ENCODE peak calls at places on chromosome 3, in ten cellular contexts. One of them, this sample, is unnamed.

GRCh38 chr3:137669519-137670060 is 94.5 kb upstream of the SOX14 start:
- DNase-seq in amniotic epithelial cell: no peak
- DNase-seq in germinal center: no peak
- DNase-seq in stimulated activated CD4-positive, alpha-beta T cell treated with anti-CD3 and anti-CD28 coated beads, Interleukin-2, amount 100 ng/mL, for 4 hours: no peak
- DNase-seq in naive thymus-derived CD4-positive, alpha-beta T cell: no peak
- DNase-seq in AG20443: no peak
- DNase-seq in pancreas: no peak
- DNase-seq in neural progenitor cell: no peak
- DNase-seq in activated T-cell treated with anti-CD3 and anti-CD28 coated beads, Interleukin-2, amount 50 U/mL, for 4 hours: no peak
- DNase-seq in AG04449: no peak
- DNase-seq in this sample: no peak

GRCh38 chr3:188085596-188086560 is 68.1 kb upstream of the LPP start:
- DNase-seq in amniotic epithelial cell: no peak
- DNase-seq in AG20443: no peak
- DNase-seq in germinal center: no peak
- DNase-seq in activated T-cell treated with anti-CD3 and anti-CD28 coated beads, Interleukin-2, amount 50 U/mL, for 4 hours: no peak
- DNase-seq in naive thymus-derived CD4-positive, alpha-beta T cell: no peak
- DNase-seq in pancreas: no peak
- DNase-seq in AG04449: no peak
- DNase-seq in neural progenitor cell: no peak
- DNase-seq in stimulated activated CD4-positive, alpha-beta T cell treated with anti-CD3 and anti-CD28 coated beads, Interleukin-2, amount 100 ng/mL, for 4 hours: no peak
- DNase-seq in this sample: no peak

GRCh38 chr3:194396897-194397756 is 1.9 kb downstream of the GP5 start:
- DNase-seq in pancreas: no peak
- DNase-seq in AG04449: no peak
- DNase-seq in stimulated activated CD4-positive, alpha-beta T cell treated with anti-CD3 and anti-CD28 coated beads, Interleukin-2, amount 100 ng/mL, for 4 hours: no peak
- DNase-seq in AG20443: no peak
- DNase-seq in activated T-cell treated with anti-CD3 and anti-CD28 coated beads, Interleukin-2, amount 50 U/mL, for 4 hours: peak
- DNase-seq in naive thymus-derived CD4-positive, alpha-beta T cell: peak
- DNase-seq in germinal center: peak
- DNase-seq in amniotic epithelial cell: peak
- DNase-seq in neural progenitor cell: no peak
- DNase-seq in this sample: peak

GRCh38 chr3:161644871-161645636 is 148.4 kb downstream of the OTOL1 start:
- DNase-seq in naive thymus-derived CD4-positive, alpha-beta T cell: no peak
- DNase-seq in pancreas: no peak
- DNase-seq in AG20443: no peak
- DNase-seq in AG04449: no peak
- DNase-seq in amniotic epithelial cell: no peak
- DNase-seq in stimulated activated CD4-positive, alpha-beta T cell treated with anti-CD3 and anti-CD28 coated beads, Interleukin-2, amount 100 ng/mL, for 4 hours: no peak
- DNase-seq in neural progenitor cell: no peak
- DNase-seq in germinal center: no peak
- DNase-seq in activated T-cell treated with anti-CD3 and anti-CD28 coated beads, Interleukin-2, amount 50 U/mL, for 4 hours: no peak
- DNase-seq in this sample: no peak

GRCh38 chr3:134249442-134249841 is 1.2 kb downstream of the RYK start:
- DNase-seq in naive thymus-derived CD4-positive, alpha-beta T cell: no peak
- DNase-seq in activated T-cell treated with anti-CD3 and anti-CD28 coated beads, Interleukin-2, amount 50 U/mL, for 4 hours: no peak
- DNase-seq in pancreas: no peak
- DNase-seq in AG20443: no peak
- DNase-seq in stimulated activated CD4-positive, alpha-beta T cell treated with anti-CD3 and anti-CD28 coated beads, Interleukin-2, amount 100 ng/mL, for 4 hours: no peak
- DNase-seq in neural progenitor cell: no peak
- DNase-seq in amniotic epithelial cell: no peak
- DNase-seq in germinal center: no peak
- DNase-seq in AG04449: no peak
- DNase-seq in this sample: no peak

GRCh38 chr3:127112796-127113570 is 79.9 kb upstream of the PRR23E start:
- DNase-seq in naive thymus-derived CD4-positive, alpha-beta T cell: no peak
- DNase-seq in stimulated activated CD4-positive, alpha-beta T cell treated with anti-CD3 and anti-CD28 coated beads, Interleukin-2, amount 100 ng/mL, for 4 hours: no peak
- DNase-seq in AG04449: no peak
- DNase-seq in activated T-cell treated with anti-CD3 and anti-CD28 coated beads, Interleukin-2, amount 50 U/mL, for 4 hours: no peak
- DNase-seq in neural progenitor cell: no peak
- DNase-seq in amniotic epithelial cell: no peak
- DNase-seq in pancreas: no peak
- DNase-seq in AG20443: no peak
- DNase-seq in germinal center: no peak
- DNase-seq in this sample: no peak

GRCh38 chr3:177521305-177521704 is 324.0 kb upstream of the TBL1XR1 start:
- DNase-seq in pancreas: peak
- DNase-seq in neural progenitor cell: peak
- DNase-seq in AG04449: no peak
- DNase-seq in naive thymus-derived CD4-positive, alpha-beta T cell: no peak
- DNase-seq in amniotic epithelial cell: no peak
- DNase-seq in activated T-cell treated with anti-CD3 and anti-CD28 coated beads, Interleukin-2, amount 50 U/mL, for 4 hours: no peak
- DNase-seq in germinal center: no peak
- DNase-seq in stimulated activated CD4-positive, alpha-beta T cell treated with anti-CD3 and anti-CD28 coated beads, Interleukin-2, amount 100 ng/mL, for 4 hours: no peak
- DNase-seq in AG20443: no peak
- DNase-seq in this sample: peak

GRCh38 chr3:129418041-129418973 is 10.1 kb downstream of the EFCAB12 start:
- DNase-seq in naive thymus-derived CD4-positive, alpha-beta T cell: no peak
- DNase-seq in AG04449: no peak
- DNase-seq in neural progenitor cell: no peak
- DNase-seq in amniotic epithelial cell: no peak
- DNase-seq in germinal center: no peak
- DNase-seq in pancreas: no peak
- DNase-seq in AG20443: no peak
- DNase-seq in activated T-cell treated with anti-CD3 and anti-CD28 coated beads, Interleukin-2, amount 50 U/mL, for 4 hours: no peak
- DNase-seq in stimulated activated CD4-positive, alpha-beta T cell treated with anti-CD3 and anti-CD28 coated beads, Interleukin-2, amount 100 ng/mL, for 4 hours: no peak
- DNase-seq in this sample: no peak

GRCh38 chr3:182478369-182478768 is 314.9 kb upstream of the ATP11B start:
- DNase-seq in stimulated activated CD4-positive, alpha-beta T cell treated with anti-CD3 and anti-CD28 coated beads, Interleukin-2, amount 100 ng/mL, for 4 hours: no peak
- DNase-seq in neural progenitor cell: no peak
- DNase-seq in pancreas: no peak
- DNase-seq in AG20443: no peak
- DNase-seq in naive thymus-derived CD4-positive, alpha-beta T cell: no peak
- DNase-seq in AG04449: no peak
- DNase-seq in germinal center: no peak
- DNase-seq in amniotic epithelial cell: no peak
- DNase-seq in activated T-cell treated with anti-CD3 and anti-CD28 coated beads, Interleukin-2, amount 50 U/mL, for 4 hours: no peak
- DNase-seq in this sample: no peak

GRCh38 chr3:45509038-45509767 is 85.3 kb upstream of the LIMD1 start:
- DNase-seq in stimulated activated CD4-positive, alpha-beta T cell treated with anti-CD3 and anti-CD28 coated beads, Interleukin-2, amount 100 ng/mL, for 4 hours: peak
- DNase-seq in activated T-cell treated with anti-CD3 and anti-CD28 coated beads, Interleukin-2, amount 50 U/mL, for 4 hours: no peak
- DNase-seq in naive thymus-derived CD4-positive, alpha-beta T cell: no peak
- DNase-seq in neural progenitor cell: no peak
- DNase-seq in AG20443: peak
- DNase-seq in pancreas: no peak
- DNase-seq in germinal center: no peak
- DNase-seq in AG04449: peak
- DNase-seq in amniotic epithelial cell: peak
- DNase-seq in this sample: no peak

GRCh38 chr3:169822983-169823382 is 10.3 kb upstream of the LRRC34 start:
- DNase-seq in naive thymus-derived CD4-positive, alpha-beta T cell: no peak
- DNase-seq in activated T-cell treated with anti-CD3 and anti-CD28 coated beads, Interleukin-2, amount 50 U/mL, for 4 hours: no peak
- DNase-seq in neural progenitor cell: no peak
- DNase-seq in germinal center: no peak
- DNase-seq in pancreas: no peak
- DNase-seq in AG04449: no peak
- DNase-seq in stimulated activated CD4-positive, alpha-beta T cell treated with anti-CD3 and anti-CD28 coated beads, Interleukin-2, amount 100 ng/mL, for 4 hours: no peak
- DNase-seq in AG20443: no peak
- DNase-seq in amniotic epithelial cell: no peak
- DNase-seq in this sample: no peak

GRCh38 chr3:65138531-65138930 is 450.7 kb upstream of the ADAMTS9 start:
- DNase-seq in AG20443: no peak
- DNase-seq in AG04449: no peak
- DNase-seq in germinal center: no peak
- DNase-seq in naive thymus-derived CD4-positive, alpha-beta T cell: no peak
- DNase-seq in activated T-cell treated with anti-CD3 and anti-CD28 coated beads, Interleukin-2, amount 50 U/mL, for 4 hours: no peak
- DNase-seq in neural progenitor cell: no peak
- DNase-seq in pancreas: no peak
- DNase-seq in amniotic epithelial cell: no peak
- DNase-seq in stimulated activated CD4-positive, alpha-beta T cell treated with anti-CD3 and anti-CD28 coated beads, Interleukin-2, amount 100 ng/mL, for 4 hours: no peak
- DNase-seq in this sample: no peak

GRCh38 chr3:18185624-18186023 is 239.5 kb downstream of the SATB1 start:
- DNase-seq in amniotic epithelial cell: no peak
- DNase-seq in stimulated activated CD4-positive, alpha-beta T cell treated with anti-CD3 and anti-CD28 coated beads, Interleukin-2, amount 100 ng/mL, for 4 hours: no peak
- DNase-seq in naive thymus-derived CD4-positive, alpha-beta T cell: no peak
- DNase-seq in pancreas: no peak
- DNase-seq in AG20443: no peak
- DNase-seq in AG04449: no peak
- DNase-seq in germinal center: no peak
- DNase-seq in neural progenitor cell: no peak
- DNase-seq in activated T-cell treated with anti-CD3 and anti-CD28 coated beads, Interleukin-2, amount 50 U/mL, for 4 hours: no peak
- DNase-seq in this sample: no peak

GRCh38 chr3:54915976-54916375 is 11.9 kb downstream of the LRTM1 start:
- DNase-seq in pancreas: no peak
- DNase-seq in activated T-cell treated with anti-CD3 and anti-CD28 coated beads, Interleukin-2, amount 50 U/mL, for 4 hours: no peak
- DNase-seq in stimulated activated CD4-positive, alpha-beta T cell treated with anti-CD3 and anti-CD28 coated beads, Interleukin-2, amount 100 ng/mL, for 4 hours: no peak
- DNase-seq in neural progenitor cell: no peak
- DNase-seq in AG20443: no peak
- DNase-seq in amniotic epithelial cell: no peak
- DNase-seq in AG04449: no peak
- DNase-seq in naive thymus-derived CD4-positive, alpha-beta T cell: no peak
- DNase-seq in germinal center: no peak
- DNase-seq in this sample: no peak

GRCh38 chr3:14320221-14320620 is 82.2 kb upstream of the SLC6A6 start:
- DNase-seq in naive thymus-derived CD4-positive, alpha-beta T cell: no peak
- DNase-seq in neural progenitor cell: no peak
- DNase-seq in stimulated activated CD4-positive, alpha-beta T cell treated with anti-CD3 and anti-CD28 coated beads, Interleukin-2, amount 100 ng/mL, for 4 hours: no peak
- DNase-seq in amniotic epithelial cell: no peak
- DNase-seq in germinal center: no peak
- DNase-seq in AG04449: no peak
- DNase-seq in activated T-cell treated with anti-CD3 and anti-CD28 coated beads, Interleukin-2, amount 50 U/mL, for 4 hours: no peak
- DNase-seq in pancreas: no peak
- DNase-seq in AG20443: no peak
- DNase-seq in this sample: no peak

GRCh38 chr3:159852821-159853505 is 135.7 kb upstream of the IL12A start:
- DNase-seq in germinal center: no peak
- DNase-seq in stimulated activated CD4-positive, alpha-beta T cell treated with anti-CD3 and anti-CD28 coated beads, Interleukin-2, amount 100 ng/mL, for 4 hours: no peak
- DNase-seq in pancreas: peak
- DNase-seq in naive thymus-derived CD4-positive, alpha-beta T cell: no peak
- DNase-seq in amniotic epithelial cell: peak
- DNase-seq in neural progenitor cell: peak
- DNase-seq in activated T-cell treated with anti-CD3 and anti-CD28 coated beads, Interleukin-2, amount 50 U/mL, for 4 hours: no peak
- DNase-seq in AG04449: no peak
- DNase-seq in AG20443: peak
- DNase-seq in this sample: peak

GRCh38 chr3:34955684-34956083 is 683.6 kb upstream of the ARPP21 start:
- DNase-seq in AG04449: no peak
- DNase-seq in stimulated activated CD4-positive, alpha-beta T cell treated with anti-CD3 and anti-CD28 coated beads, Interleukin-2, amount 100 ng/mL, for 4 hours: no peak
- DNase-seq in naive thymus-derived CD4-positive, alpha-beta T cell: no peak
- DNase-seq in activated T-cell treated with anti-CD3 and anti-CD28 coated beads, Interleukin-2, amount 50 U/mL, for 4 hours: no peak
- DNase-seq in germinal center: no peak
- DNase-seq in amniotic epithelial cell: no peak
- DNase-seq in pancreas: no peak
- DNase-seq in neural progenitor cell: peak
- DNase-seq in AG20443: no peak
- DNase-seq in this sample: no peak

GRCh38 chr3:25536668-25537331 is 108.7 kb downstream of the RARB start:
- DNase-seq in pancreas: no peak
- DNase-seq in germinal center: no peak
- DNase-seq in neural progenitor cell: no peak
- DNase-seq in stimulated activated CD4-positive, alpha-beta T cell treated with anti-CD3 and anti-CD28 coated beads, Interleukin-2, amount 100 ng/mL, for 4 hours: no peak
- DNase-seq in AG20443: no peak
- DNase-seq in AG04449: no peak
- DNase-seq in naive thymus-derived CD4-positive, alpha-beta T cell: no peak
- DNase-seq in amniotic epithelial cell: peak
- DNase-seq in activated T-cell treated with anti-CD3 and anti-CD28 coated beads, Interleukin-2, amount 50 U/mL, for 4 hours: no peak
- DNase-seq in this sample: no peak

GRCh38 chr3:184377882-184378445 is at the start of gene THPO:
- DNase-seq in AG04449: no peak
- DNase-seq in pancreas: peak
- DNase-seq in amniotic epithelial cell: no peak
- DNase-seq in naive thymus-derived CD4-positive, alpha-beta T cell: no peak
- DNase-seq in stimulated activated CD4-positive, alpha-beta T cell treated with anti-CD3 and anti-CD28 coated beads, Interleukin-2, amount 100 ng/mL, for 4 hours: no peak
- DNase-seq in germinal center: no peak
- DNase-seq in neural progenitor cell: peak
- DNase-seq in AG20443: no peak
- DNase-seq in activated T-cell treated with anti-CD3 and anti-CD28 coated beads, Interleukin-2, amount 50 U/mL, for 4 hours: no peak
- DNase-seq in this sample: peak

GRCh38 chr3:183917776-183918175 is 33.1 kb upstream of the PARL start:
- DNase-seq in activated T-cell treated with anti-CD3 and anti-CD28 coated beads, Interleukin-2, amount 50 U/mL, for 4 hours: no peak
- DNase-seq in naive thymus-derived CD4-positive, alpha-beta T cell: no peak
- DNase-seq in germinal center: no peak
- DNase-seq in pancreas: no peak
- DNase-seq in AG20443: no peak
- DNase-seq in AG04449: no peak
- DNase-seq in amniotic epithelial cell: no peak
- DNase-seq in stimulated activated CD4-positive, alpha-beta T cell treated with anti-CD3 and anti-CD28 coated beads, Interleukin-2, amount 100 ng/mL, for 4 hours: no peak
- DNase-seq in neural progenitor cell: no peak
- DNase-seq in this sample: no peak

GRCh38 chr3:144677118-144677517 is 705.5 kb downstream of the DIPK2A start:
- DNase-seq in neural progenitor cell: no peak
- DNase-seq in activated T-cell treated with anti-CD3 and anti-CD28 coated beads, Interleukin-2, amount 50 U/mL, for 4 hours: no peak
- DNase-seq in AG20443: peak
- DNase-seq in germinal center: no peak
- DNase-seq in naive thymus-derived CD4-positive, alpha-beta T cell: no peak
- DNase-seq in pancreas: no peak
- DNase-seq in amniotic epithelial cell: peak
- DNase-seq in AG04449: no peak
- DNase-seq in stimulated activated CD4-positive, alpha-beta T cell treated with anti-CD3 and anti-CD28 coated beads, Interleukin-2, amount 100 ng/mL, for 4 hours: no peak
- DNase-seq in this sample: no peak

GRCh38 chr3:74074700-74075099 is 450.0 kb upstream of the PDZRN3 start:
- DNase-seq in naive thymus-derived CD4-positive, alpha-beta T cell: no peak
- DNase-seq in AG20443: no peak
- DNase-seq in activated T-cell treated with anti-CD3 and anti-CD28 coated beads, Interleukin-2, amount 50 U/mL, for 4 hours: no peak
- DNase-seq in germinal center: no peak
- DNase-seq in stimulated activated CD4-positive, alpha-beta T cell treated with anti-CD3 and anti-CD28 coated beads, Interleukin-2, amount 100 ng/mL, for 4 hours: no peak
- DNase-seq in neural progenitor cell: no peak
- DNase-seq in amniotic epithelial cell: no peak
- DNase-seq in pancreas: no peak
- DNase-seq in AG04449: no peak
- DNase-seq in this sample: no peak

GRCh38 chr3:174208161-174208560 is 651.0 kb upstream of the NAALADL2 start:
- DNase-seq in germinal center: no peak
- DNase-seq in pancreas: no peak
- DNase-seq in AG04449: no peak
- DNase-seq in naive thymus-derived CD4-positive, alpha-beta T cell: no peak
- DNase-seq in activated T-cell treated with anti-CD3 and anti-CD28 coated beads, Interleukin-2, amount 50 U/mL, for 4 hours: no peak
- DNase-seq in amniotic epithelial cell: no peak
- DNase-seq in neural progenitor cell: no peak
- DNase-seq in AG20443: no peak
- DNase-seq in stimulated activated CD4-positive, alpha-beta T cell treated with anti-CD3 and anti-CD28 coated beads, Interleukin-2, amount 100 ng/mL, for 4 hours: no peak
- DNase-seq in this sample: no peak

GRCh38 chr3:13019706-13020105 is 53.5 kb downstream of the IQSEC1 start:
- DNase-seq in germinal center: no peak
- DNase-seq in amniotic epithelial cell: no peak
- DNase-seq in naive thymus-derived CD4-positive, alpha-beta T cell: no peak
- DNase-seq in pancreas: no peak
- DNase-seq in activated T-cell treated with anti-CD3 and anti-CD28 coated beads, Interleukin-2, amount 50 U/mL, for 4 hours: no peak
- DNase-seq in neural progenitor cell: no peak
- DNase-seq in stimulated activated CD4-positive, alpha-beta T cell treated with anti-CD3 and anti-CD28 coated beads, Interleukin-2, amount 100 ng/mL, for 4 hours: no peak
- DNase-seq in AG20443: no peak
- DNase-seq in AG04449: no peak
- DNase-seq in this sample: no peak